ENCODE peak calls at places on chromosomes 3 and 15, in ten cellular contexts. P, W, G, Y, J, T, X, S, Z and I are unnamed samples.

GRCh38 chr3:58608648-58609047 is 31.5 kb upstream of the FAM107A start:
- DNase-seq in P (no peak), W (no peak), G (no peak), Y (no peak), J (no peak), T (no peak), X (no peak), S (no peak), Z (no peak), I (no peak)

GRCh38 chr15:98648654-98649537 is 557 bp downstream of the IGF1R start:
- DNase-seq in P (peak; percentile 68), W (peak; percentile 49), G (no peak), Y (no peak), J (peak; percentile 55), T (peak; percentile 65), X (peak; percentile 47), S (no peak), Z (peak; percentile 68), I (peak; percentile 74)

GRCh38 chr3:168073842-168074311 is 21.8 kb downstream of the GOLIM4 start:
- DNase-seq in P (no peak), W (no peak), G (no peak), Y (no peak), J (no peak), T (no peak), X (no peak), S (no peak), Z (no peak), I (no peak)

GRCh38 chr3:161066926-161067325 is 38.2 kb downstream of the B3GALNT1 start:
- DNase-seq in P (no peak), W (no peak), G (no peak), Y (no peak), J (no peak), T (no peak), X (no peak), S (no peak), Z (no peak), I (no peak)

GRCh38 chr15:96334017-96334704 is 3.7 kb downstream of the NR2F2 start:
- DNase-seq in P (no peak), W (no peak), G (no peak), Y (no peak), J (no peak), T (no peak), X (no peak), S (no peak), Z (no peak), I (no peak)

GRCh38 chr3:126339466-126339865 is 17.7 kb downstream of the KLF15 start:
- DNase-seq in P (no peak), W (no peak), G (no peak), Y (no peak), J (no peak), T (no peak), X (no peak), S (peak; percentile 50), Z (no peak), I (no peak)

GRCh38 chr3:65158023-65158422 is 470.2 kb upstream of the ADAMTS9 start:
- DNase-seq in P (no peak), W (no peak), G (no peak), Y (no peak), J (no peak), T (no peak), X (no peak), S (no peak), Z (no peak), I (no peak)

GRCh38 chr3:194730369-194730768 is 44.7 kb downstream of the FAM43A start:
- DNase-seq in P (peak; percentile 82), W (no peak), G (no peak), Y (no peak), J (no peak), T (no peak), X (no peak), S (no peak), Z (peak; percentile 71), I (no peak)

GRCh38 chr3:190116551-190117067 is 4.1 kb downstream of the P3H2 start:
- DNase-seq in P (no peak), W (no peak), G (no peak), Y (no peak), J (no peak), T (no peak), X (peak; percentile 54), S (no peak), Z (no peak), I (no peak)

GRCh38 chr3:101676765-101677435 is at the start of gene ZBTB11:
- DNase-seq in P (peak; percentile 99), W (peak; percentile 100), G (no peak), Y (peak; percentile 100), J (peak; percentile 100), T (peak; percentile 100), X (peak; percentile 100), S (peak; percentile 100), Z (peak; percentile 100), I (peak; percentile 97)

GRCh38 chr3:156587767-156588069 is 32.8 kb upstream of the SSR3 start:
- DNase-seq in P (no peak), W (no peak), G (no peak), Y (no peak), J (no peak), T (no peak), X (no peak), S (no peak), Z (no peak), I (no peak)

GRCh38 chr15:39908186-39908585 is 11.9 kb downstream of the GPR176 start:
- DNase-seq in P (no peak), W (no peak), G (no peak), Y (no peak), J (no peak), T (no peak), X (peak; percentile 96), S (no peak), Z (no peak), I (no peak)

GRCh38 chr3:46934067-46934466 is 42.5 kb downstream of the CCDC12 start:
- DNase-seq in P (no peak), W (no peak), G (no peak), Y (no peak), J (no peak), T (no peak), X (no peak), S (no peak), Z (no peak), I (no peak)

GRCh38 chr3:168620854-168621253 is 525.1 kb upstream of the GOLIM4 start:
- DNase-seq in P (no peak), W (no peak), G (no peak), Y (no peak), J (no peak), T (no peak), X (no peak), S (no peak), Z (no peak), I (no peak)

GRCh38 chr3:133246773-133247172 is 153.1 kb upstream of the BFSP2 start:
- DNase-seq in P (no peak), W (no peak), G (no peak), Y (no peak), J (no peak), T (no peak), X (no peak), S (no peak), Z (no peak), I (no peak)
- H3K9me3 ChIP-seq in P (no peaks in the 10 kb centered on the region), W (no peaks in the 10 kb centered on the region), G (no peaks in the 10 kb centered on the region), Y (no peaks in the 10 kb centered on the region), J (no peaks in the 10 kb centered on the region), T (no peaks in the 10 kb centered on the region), X (no peaks in the 10 kb centered on the region), S (no peaks in the 10 kb centered on the region), Z (no peaks in the 10 kb centered on the region), I (no peaks in the 10 kb centered on the region)

DNA sequence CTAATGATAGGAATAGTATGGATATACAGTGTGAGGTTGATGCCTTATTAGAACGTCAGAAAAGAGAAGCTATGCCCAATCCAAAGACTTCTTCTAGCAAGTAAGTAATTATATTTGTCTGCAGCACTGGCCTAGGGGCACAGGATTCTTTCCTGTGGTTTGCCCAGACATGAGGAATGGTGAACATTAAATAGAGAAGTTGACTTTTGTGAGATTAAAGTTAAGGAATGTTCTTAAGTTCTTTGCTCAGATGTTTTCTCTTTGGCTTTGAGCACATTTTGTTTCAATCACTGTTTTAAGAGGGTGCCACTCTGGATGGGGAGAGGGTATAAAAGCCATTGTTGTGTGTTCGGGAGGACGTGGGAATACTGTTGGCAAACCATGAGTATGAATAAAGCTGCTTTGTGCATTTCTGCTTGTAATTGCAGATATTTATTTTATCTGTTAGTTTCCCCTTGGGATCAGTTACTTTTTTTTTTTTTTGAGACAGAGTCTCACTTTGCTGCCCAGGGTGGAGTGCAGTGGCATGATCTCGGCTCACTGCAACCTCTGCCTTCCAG is 8.3 kb downstream of the KIF23 start:
- DNase-seq in P (no peak), W (no peak), G (no peak), Y (no peak), J (no peak), T (no peak), X (no peak), S (no peak), Z (no peak), I (no peak)
- H3K36me3 ChIP-seq in P (no peaks in the 10 kb centered on the region), W (no peaks in the 10 kb centered on the region), G (no peaks in the 10 kb centered on the region), Y (no peaks in the 10 kb centered on the region), J (no peaks in the 10 kb centered on the region), T (no peaks in the 10 kb centered on the region), X (peaks cover 7% of the 10 kb centered on the region), S (no peaks in the 10 kb centered on the region), Z (no peaks in the 10 kb centered on the region), I (no peaks in the 10 kb centered on the region)

GRCh38 chr15:25068696-25069095 is 113.9 kb downstream of the SNRPN start:
- DNase-seq in P (no peak), W (no peak), G (no peak), Y (no peak), J (no peak), T (no peak), X (no peak), S (no peak), Z (no peak), I (no peak)
- H3K9me3 ChIP-seq in P (peaks cover 100% of the 10 kb centered on the region), W (no peaks in the 10 kb centered on the region), G (peaks cover 100% of the 10 kb centered on the region), Y (peaks cover 100% of the 10 kb centered on the region), J (peaks cover 100% of the 10 kb centered on the region), T (peaks cover 99% of the 10 kb centered on the region), X (peaks cover 100% of the 10 kb centered on the region), S (peaks cover 91% of the 10 kb centered on the region), Z (no peaks in the 10 kb centered on the region), I (peaks cover 100% of the 10 kb centered on the region)

GRCh38 chr3:49119036-49119435 is 1.6 kb downstream of the USP19 start:
- DNase-seq in P (no peak), W (no peak), G (no peak), Y (no peak), J (no peak), T (no peak), X (no peak), S (no peak), Z (no peak), I (no peak)
- H3K36me3 ChIP-seq in P (peaks cover 17% of the 10 kb centered on the region), W (no peaks in the 10 kb centered on the region), G (peaks cover 69% of the 10 kb centered on the region), Y (peaks cover 39% of the 10 kb centered on the region), J (peaks cover 33% of the 10 kb centered on the region), T (no peaks in the 10 kb centered on the region), X (peaks cover 74% of the 10 kb centered on the region), S (peaks cover 75% of the 10 kb centered on the region), Z (no peaks in the 10 kb centered on the region), I (peaks cover 74% of the 10 kb centered on the region)

GRCh38 chr15:25061808-25062550 is 107.2 kb downstream of the SNRPN start:
- DNase-seq in P (no peak), W (peak; percentile 2), G (no peak), Y (peak; percentile 33), J (no peak), T (no peak), X (no peak), S (peak; percentile 45), Z (peak; percentile 24), I (no peak)
- H3K9me3 ChIP-seq in P (peaks cover 100% of the 10 kb centered on the region), W (no peaks in the 10 kb centered on the region), G (peaks cover 100% of the 10 kb centered on the region), Y (peaks cover 100% of the 10 kb centered on the region), J (peaks cover 100% of the 10 kb centered on the region), T (peaks cover 100% of the 10 kb centered on the region), X (peaks cover 100% of the 10 kb centered on the region), S (peaks cover 98% of the 10 kb centered on the region), Z (peaks cover 5% of the 10 kb centered on the region), I (peaks cover 100% of the 10 kb centered on the region)